ENCODE peak calls at places on chromosomes 16 and 17, in four cellular contexts. W, P, F and O are unnamed samples. For H3K4me1, the result is how much of the 10 kb centered on the place peaks cover.

GRCh38 chr16:84501077-84501735 is 3.3 kb downstream of the MEAK7 start:
- DNase-seq in W (no peak), P (no peak), F (no peak), O (peak)

GRCh38 chr16:81629032-81629802 is 149.9 kb upstream of the PLCG2 start:
- DNase-seq in W (no peak), P (no peak), F (no peak), O (no peak)

GRCh38 chr17:42275527-42276358 is 448 bp downstream of the STAT5B start:
- DNase-seq in W (no peak), P (no peak), F (peak), O (peak)

GRCh38 chr16:71923941-71924690 is 28.8 kb downstream of the IST1 start:
- DNase-seq in W (no peak), P (no peak), F (no peak), O (peak)

GRCh38 chr17:3796110-3796821 is 4.7 kb downstream of the ITGAE start:
- DNase-seq in W (no peak), P (no peak), F (peak), O (no peak)

GRCh38 chr17:72134560-72135399 is 14.0 kb downstream of the SOX9 start:
- DNase-seq in W (no peak), P (no peak), F (no peak), O (peak)

GRCh38 chr16:77584205-77584859 is 138.0 kb upstream of the NUDT7 start:
- DNase-seq in W (no peak), P (peak), F (peak), O (peak)

GRCh38 chr16:17275989-17276530 is 194.7 kb downstream of the XYLT1 start:
- DNase-seq in W (no peak), P (no peak), F (no peak), O (no peak)

GRCh38 chr17:42436401-42436800 is 13.3 kb upstream of the CAVIN1 start:
- DNase-seq in W (no peak), P (peak), F (no peak), O (peak)

GRCh38 chr16:49350265-49351103 is 23.1 kb upstream of the C16orf78 start:
- DNase-seq in W (peak), P (peak), F (no peak), O (peak)

GRCh38 chr17:57366558-57367351 is 110.4 kb downstream of the MSI2 start:
- DNase-seq in W (no peak), P (no peak), F (no peak), O (no peak)

GRCh38 chr16:57661510-57661909 is 6.6 kb upstream of the ADGRG3 start:
- DNase-seq in W (no peak), P (no peak), F (no peak), O (no peak)

GRCh38 chr17:8798176-8799000 is 777 bp downstream of the MFSD6L start:
- DNase-seq in W (no peak), P (no peak), F (no peak), O (no peak)

GRCh38 chr17:55584055-55584685 is 72.9 kb upstream of the SMIM36 start:
- DNase-seq in W (no peak), P (no peak), F (no peak), O (peak)

GRCh38 chr17:45155029-45155428 is 6.6 kb upstream of the HEXIM2 start:
- DNase-seq in W (no peak), P (no peak), F (no peak), O (no peak)

GRCh38 chr16:58243528-58244004 is 45.7 kb upstream of the CSNK2A2 start:
- DNase-seq in W (no peak), P (no peak), F (no peak), O (no peak)

GRCh38 chr17:61574542-61575351 is 16.3 kb downstream of the NACA2 start:
- DNase-seq in W (no peak), P (no peak), F (no peak), O (peak)

GRCh38 chr17:74280093-74280513 is 6.1 kb downstream of the DNAI2 start:
- DNase-seq in W (no peak), P (no peak), F (peak), O (no peak)

GRCh38 chr17:57666946-57667345 is 78.2 kb downstream of the CCDC182 start:
- DNase-seq in W (peak), P (no peak), F (no peak), O (no peak)

GRCh38 chr16:6573577-6573976 is 759.1 kb upstream of the RBFOX1 start:
- DNase-seq in W (no peak), P (no peak), F (no peak), O (no peak)

GRCh38 chr17:41500131-41500911 is 5.1 kb downstream of the KRT13 start:
- DNase-seq in W (no peak), P (no peak), F (no peak), O (no peak)

GRCh38 chr17:40322417-40323315 is 13.7 kb downstream of the RARA start:
- DNase-seq in W (peak), P (peak), F (peak), O (peak)

GRCh38 chr17:57021226-57021940 is 43.5 kb downstream of the SCPEP1 start:
- DNase-seq in W (peak), P (no peak), F (no peak), O (no peak)

GRCh38 chr16:46859719-46860152 is 24.4 kb upstream of the GPT2 start:
- DNase-seq in W (no peak), P (no peak), F (no peak), O (peak)

GRCh38 chr17:6872941-6873340 is 41.4 kb upstream of the TEKT1 start:
- DNase-seq in W (no peak), P (no peak), F (no peak), O (no peak)

GRCh38 chr17:38600906-38601305 is 4.8 kb downstream of the SRCIN1 start:
- DNase-seq in W (no peak), P (no peak), F (no peak), O (no peak)
- H3K27ac ChIP-seq in W (no peak), P (no peak), F (no peak), O (no peak)

DNA sequence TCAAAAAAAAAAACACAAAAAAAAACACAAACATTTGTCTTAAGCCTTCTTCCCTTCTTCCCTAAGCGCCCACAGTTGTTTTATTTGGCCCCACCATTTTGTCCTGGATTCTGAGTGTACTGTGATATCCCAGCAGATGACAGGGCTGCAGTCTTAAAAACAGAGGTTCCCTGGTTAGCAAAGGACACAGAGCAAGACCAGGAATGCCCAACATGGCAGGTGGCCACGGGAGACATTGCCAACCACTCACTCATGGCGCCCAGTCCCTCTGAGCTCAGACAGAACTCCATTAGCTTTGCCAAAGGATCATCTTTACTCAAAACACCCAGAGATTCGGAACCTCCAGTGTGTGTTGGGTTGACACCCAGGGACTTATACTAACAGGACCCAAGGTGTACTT is 249.3 kb downstream of the MRTFB start:
- DNase-seq in W (no peak), P (no peak), F (no peak), O (no peak)
- H3K4me1 ChIP-seq in W (under half), P (under half), F (under half), O (under half)

GRCh38 chr16:2955438-2955778 is 8.7 kb upstream of the KREMEN2 start:
- DNase-seq in W (no peak), P (no peak), F (no peak), O (no peak)
- H3K27ac ChIP-seq in W (no peak), P (no peak), F (no peak), O (no peak)

GRCh38 chr17:67853703-67854102 is 28.4 kb downstream of the BPTF start:
- DNase-seq in W (no peak), P (no peak), F (no peak), O (no peak)
- H3K4me1 ChIP-seq in W (under half), P (half or more), F (under half), O (under half)

DNA sequence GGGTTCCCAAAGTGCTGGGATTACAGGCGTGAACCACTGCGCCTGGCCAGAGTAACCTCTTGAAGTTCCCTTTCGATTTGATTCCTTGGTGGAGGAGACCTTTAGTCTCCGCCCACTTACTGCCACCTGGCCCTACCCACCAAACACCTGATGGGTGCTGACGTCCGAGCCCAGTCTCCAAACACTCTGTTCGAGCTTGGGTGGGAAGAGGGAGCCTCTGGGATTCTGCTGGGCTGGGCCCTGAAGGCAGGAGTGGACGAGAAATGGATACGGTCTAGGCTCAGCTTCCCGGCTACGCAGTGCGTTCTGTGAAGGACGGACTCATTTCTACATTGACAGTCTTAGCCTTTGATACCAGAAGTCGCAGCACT is 870 bp upstream of the ITGA3 start:
- DNase-seq in W (peak), P (no peak), F (peak), O (peak)
- H3K27ac ChIP-seq in W (peak), P (peak), F (no peak), O (peak)

DNA sequence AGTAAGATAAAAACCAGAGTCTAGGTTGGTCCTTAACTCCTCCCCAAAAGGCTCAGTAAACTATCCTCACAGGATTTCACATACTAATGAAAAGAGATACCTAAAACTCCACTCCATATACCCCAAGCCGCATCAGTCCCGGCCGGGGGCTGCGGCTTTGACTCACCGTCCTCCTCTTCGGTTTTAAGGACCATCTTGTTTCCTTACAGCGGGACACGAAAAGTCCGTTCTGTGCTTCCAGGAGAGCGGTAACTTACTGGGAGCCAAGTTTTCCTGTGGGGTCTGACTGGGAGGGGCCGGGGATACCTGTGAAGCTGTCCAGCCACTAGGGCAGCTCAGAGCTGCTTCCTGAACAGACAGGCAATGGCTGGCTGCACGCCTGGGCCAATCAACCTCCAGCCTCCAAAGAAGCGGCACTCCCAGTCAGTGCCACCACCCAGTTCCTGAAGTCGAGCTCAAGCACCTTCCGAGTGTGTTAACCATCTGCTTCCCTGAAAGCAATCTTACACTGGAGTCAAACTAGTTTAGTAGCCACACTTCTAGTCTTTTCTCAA is 45.5 kb downstream of the CYTH1 start:
- DNase-seq in W (peak), P (peak), F (peak), O (no peak)
- H3K4me1 ChIP-seq in W (under half), P (half or more), F (half or more), O (under half)

GRCh38 chr16:65524997-65525396 is 403.1 kb upstream of the CDH11 start:
- DNase-seq in W (no peak), P (no peak), F (no peak), O (peak)
- H3K27ac ChIP-seq in W (no peak), P (no peak), F (no peak), O (no peak)

DNA sequence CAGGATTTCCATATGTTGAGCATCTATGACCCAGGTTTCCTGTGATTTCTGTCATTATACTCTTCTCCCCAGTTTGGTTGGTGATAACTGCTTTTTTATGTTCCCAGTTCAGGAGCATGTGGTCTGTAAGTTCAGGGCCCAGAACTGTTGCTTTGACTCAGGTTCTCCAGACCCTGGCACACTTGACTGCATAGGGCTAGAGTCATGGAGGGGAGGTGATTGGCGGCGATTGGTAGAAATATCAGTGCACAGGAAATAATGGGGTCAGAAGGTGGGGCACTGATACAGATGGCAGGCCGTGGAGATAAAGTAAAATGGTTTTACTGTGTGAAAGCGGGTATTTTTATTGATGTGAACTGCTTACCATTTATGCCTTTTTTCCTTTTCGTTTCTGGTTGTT is 28.8 kb downstream of the TAC4 start:
- DNase-seq in W (no peak), P (no peak), F (no peak), O (no peak)
- H3K4me1 ChIP-seq in W (under half), P (under half), F (half or more), O (under half)

DNA sequence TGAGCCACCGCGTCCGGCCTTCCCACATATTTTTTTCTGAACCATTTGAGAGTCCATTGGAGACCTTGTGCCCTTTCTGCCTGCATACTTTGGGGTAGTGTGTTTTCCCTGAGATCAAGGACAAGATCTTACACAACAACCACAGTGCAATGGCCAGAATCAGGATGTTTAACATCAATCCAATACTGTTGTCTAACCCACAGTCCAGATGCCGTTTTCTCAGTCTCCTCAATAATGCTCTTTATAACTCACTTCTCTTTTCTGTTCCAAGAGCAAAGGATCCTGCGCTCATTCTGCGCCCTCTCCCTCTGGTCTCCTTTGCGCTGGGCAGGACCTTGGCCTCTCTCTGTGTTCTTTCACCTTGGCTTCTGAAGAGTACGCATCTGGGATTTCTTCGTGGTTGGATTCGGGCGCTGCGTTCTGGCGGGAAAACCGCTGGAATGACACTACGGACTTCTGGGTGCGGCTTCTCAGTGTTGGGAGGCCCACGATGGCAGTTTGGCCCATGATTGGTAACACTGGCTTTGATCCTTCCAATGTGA is 16.6 kb downstream of the CBX4 start:
- DNase-seq in W (no peak), P (no peak), F (no peak), O (no peak)
- H3K27ac ChIP-seq in W (no peak), P (no peak), F (no peak), O (no peak)

DNA sequence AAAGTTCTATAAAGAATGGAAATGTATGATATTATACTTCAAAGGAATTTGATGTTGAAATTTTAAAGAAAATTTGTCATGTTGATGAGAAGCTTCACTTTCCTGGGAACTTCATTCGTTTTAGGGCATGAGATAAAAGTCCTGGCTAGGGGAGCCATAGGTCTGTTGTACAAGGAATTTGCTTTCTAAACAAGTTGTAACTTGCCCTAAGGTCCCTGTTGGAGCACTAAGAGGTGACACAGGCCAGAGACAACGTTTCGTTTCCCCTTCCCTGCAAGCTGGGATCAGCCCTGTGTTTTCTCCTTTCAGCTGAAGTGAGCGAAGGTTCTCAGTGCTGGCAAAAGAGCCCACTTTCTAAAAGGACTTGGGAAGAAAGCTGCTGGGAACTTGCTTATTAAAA is 16.6 kb downstream of the PLD6 start:
- DNase-seq in W (no peak), P (no peak), F (no peak), O (no peak)
- H3K4me1 ChIP-seq in W (under half), P (half or more), F (under half), O (under half)